ENCODE peak calls at places on chromosomes 3 and 15, in eight cellular contexts. A, T, F, V, Q, I, D and Y are unnamed samples.

GRCh38 chr15:84886211-84886983 is 1.9 kb downstream of the SLC28A1 start:
- DNase-seq in A (no peak), T (no peak), F (no peak), V (no peak), Q (no peak), I (no peak), D (no peak), Y (no peak)

GRCh38 chr15:52183562-52184173 is 7.5 kb downstream of the GNB5 start:
- DNase-seq in A (peak; percentile 24), T (no peak), F (no peak), V (no peak), Q (no peak), I (peak; percentile 40), D (no peak), Y (peak; percentile 20)

GRCh38 chr15:85622432-85622831 is 172.3 kb downstream of the KLHL25 start:
- DNase-seq in A (no peak), T (no peak), F (no peak), V (no peak), Q (no peak), I (peak; percentile 85), D (no peak), Y (no peak)

GRCh38 chr3:14550651-14551611 is 10.8 kb upstream of the GRIP2 start:
- DNase-seq in A (peak; percentile 27), T (no peak), F (no peak), V (no peak), Q (no peak), I (no peak), D (no peak), Y (no peak)

GRCh38 chr3:66004244-66004643 is 34.5 kb downstream of the MAGI1 start:
- DNase-seq in A (no peak), T (no peak), F (no peak), V (no peak), Q (no peak), I (no peak), D (no peak), Y (no peak)

GRCh38 chr3:140904521-140904920 is 37.1 kb upstream of the SLC25A36 start:
- DNase-seq in A (no peak), T (no peak), F (no peak), V (no peak), Q (no peak), I (no peak), D (no peak), Y (no peak)

GRCh38 chr3:9970020-9970652 is 16.5 kb downstream of the EMC3 start:
- DNase-seq in A (peak; percentile 74), T (no peak), F (no peak), V (peak; percentile 48), Q (no peak), I (peak; percentile 63), D (no peak), Y (no peak)

GRCh38 chr3:159158213-159158612 is 356.4 kb downstream of the MFSD1 start:
- DNase-seq in A (no peak), T (no peak), F (no peak), V (no peak), Q (no peak), I (no peak), D (no peak), Y (no peak)

GRCh38 chr15:31372635-31373091 is 46.0 kb downstream of the KLF13 start:
- DNase-seq in A (peak; percentile 63), T (peak; percentile 90), F (peak; percentile 91), V (peak; percentile 51), Q (no peak), I (peak; percentile 95), D (no peak), Y (no peak)

GRCh38 chr3:11610044-11610671 is 33.6 kb downstream of the VGLL4 start:
- DNase-seq in A (no peak), T (no peak), F (peak; percentile 70), V (peak; percentile 37), Q (no peak), I (peak; percentile 71), D (no peak), Y (no peak)

GRCh38 chr15:74423443-74424257 is 10.1 kb downstream of the SEMA7A start:
- DNase-seq in A (peak; percentile 39), T (no peak), F (no peak), V (no peak), Q (no peak), I (no peak), D (no peak), Y (no peak)

GRCh38 chr15:99504071-99504822 is 61.5 kb upstream of the MEF2A start:
- DNase-seq in A (no peak), T (no peak), F (no peak), V (no peak), Q (no peak), I (no peak), D (no peak), Y (no peak)